ENCODE peak calls at places on chromosomes 6 and 20, in seven cellular contexts. V is GM12865; H is putamen; F is left lobe of liver; U is GM23338; R is activated CD8-positive, alpha-beta memory T cell treated with anti-CD3 and anti-CD28 coated beads, Interleukin-2, amount 10 ng/mL, durations not matched to agents 7 days and 5 days; P is ovary. L is an unnamed sample.

GRCh38 chr6:57017069-57017468 is 29.4 kb upstream of the KIAA1586 start:
- DNase-seq in V (no peak), H (no peak), F (no peak), U (no peak), R (no peak), P (no peak), L (no peak)

GRCh38 chr20:13995841-13996240 is 525 bp downstream of the MACROD2 start:
- DNase-seq in V (no peak), H (peak), F (peak), U (peak), R (no peak), P (peak), L (no peak)

GRCh38 chr20:32050851-32051556 is 1.0 kb upstream of the HCK start:
- DNase-seq in V (peak), H (peak), F (no peak), U (peak), R (no peak), P (no peak), L (no peak)

GRCh38 chr20:50655325-50655880 is 35.9 kb downstream of the RIPOR3 start:
- DNase-seq in V (no peak), H (no peak), F (peak), U (no peak), R (no peak), P (peak), L (no peak)

GRCh38 chr20:45890077-45890996 is 671 bp downstream of the NEURL2 start:
- DNase-seq in V (peak), H (peak), F (peak), U (peak), R (peak), P (peak), L (no peak)

GRCh38 chr6:112879920-112880413 is 532.8 kb downstream of the RFPL4B start:
- DNase-seq in V (peak), H (peak), F (no peak), U (peak), R (no peak), P (no peak), L (peak)

GRCh38 chr6:166633732-166634535 is 6.9 kb upstream of the RPS6KA2 start:
- DNase-seq in V (no peak), H (no peak), F (peak), U (no peak), R (no peak), P (no peak), L (peak)

GRCh38 chr20:37932074-37932473 is 29.1 kb downstream of the VSTM2L start:
- DNase-seq in V (no peak), H (no peak), F (no peak), U (no peak), R (no peak), P (no peak), L (no peak)

GRCh38 chr20:4835244-4836177 is 113.8 kb downstream of the PRND start:
- DNase-seq in V (no peak), H (no peak), F (peak), U (no peak), R (no peak), P (peak), L (no peak)

GRCh38 chr6:20217476-20217855 is 5.2 kb upstream of the MBOAT1 start:
- DNase-seq in V (no peak), H (no peak), F (no peak), U (no peak), R (no peak), P (no peak), L (no peak)

GRCh38 chr6:100833972-100834574 is 47.1 kb downstream of the ASCC3 start:
- DNase-seq in V (no peak), H (no peak), F (no peak), U (no peak), R (no peak), P (no peak), L (no peak)

GRCh38 chr20:59822291-59823029 is 111.0 kb downstream of the SYCP2 start:
- DNase-seq in V (no peak), H (no peak), F (no peak), U (no peak), R (peak), P (no peak), L (no peak)

GRCh38 chr6:7062445-7063162 is 45.2 kb upstream of the RREB1 start:
- DNase-seq in V (no peak), H (no peak), F (no peak), U (no peak), R (no peak), P (no peak), L (no peak)

GRCh38 chr20:61963885-61964674 is 101.6 kb downstream of the TAF4 start:
- DNase-seq in V (no peak), H (no peak), F (no peak), U (no peak), R (no peak), P (no peak), L (no peak)

GRCh38 chr6:72418495-72418894 is 203.4 kb upstream of the KCNQ5 start:
- DNase-seq in V (no peak), H (peak), F (no peak), U (no peak), R (no peak), P (no peak), L (no peak)

GRCh38 chr6:141667580-141668309 is 465.0 kb upstream of the GJE1 start:
- DNase-seq in V (no peak), H (no peak), F (no peak), U (no peak), R (no peak), P (no peak), L (no peak)

GRCh38 chr6:119347466-119348307 is 1.9 kb downstream of the MAN1A1 start:
- DNase-seq in V (peak), H (no peak), F (peak), U (peak), R (peak), P (peak), L (no peak)

GRCh38 chr6:38483526-38483925 is 156.2 kb downstream of the BTBD9 start:
- DNase-seq in V (peak), H (no peak), F (no peak), U (no peak), R (no peak), P (no peak), L (no peak)

GRCh38 chr6:136979206-136979605 is 57.1 kb downstream of the SLC35D3 start:
- DNase-seq in V (no peak), H (no peak), F (no peak), U (no peak), R (no peak), P (no peak), L (no peak)

GRCh38 chr20:45339084-45339483 is 9.1 kb downstream of the SDC4 start:
- DNase-seq in V (no peak), H (no peak), F (no peak), U (no peak), R (no peak), P (no peak), L (no peak)

GRCh38 chr6:12890171-12890790 is 173.7 kb downstream of the PHACTR1 start:
- DNase-seq in V (peak), H (no peak), F (no peak), U (peak), R (no peak), P (no peak), L (peak)

GRCh38 chr20:10935658-10936057 is 261.9 kb upstream of the JAG1 start:
- DNase-seq in V (no peak), H (no peak), F (no peak), U (no peak), R (no peak), P (no peak), L (no peak)

GRCh38 chr20:44690781-44691423 is 24.3 kb upstream of the CCN5 start:
- DNase-seq in V (no peak), H (no peak), F (no peak), U (no peak), R (no peak), P (peak), L (no peak)

GRCh38 chr6:104118274-104118673 is 741.4 kb downstream of the HACE1 start:
- DNase-seq in V (no peak), H (no peak), F (no peak), U (no peak), R (no peak), P (no peak), L (no peak)

GRCh38 chr20:47024461-47024937 is 129.9 kb downstream of the EYA2 start:
- DNase-seq in V (peak), H (no peak), F (no peak), U (no peak), R (no peak), P (no peak), L (peak)